ENCODE peak calls at places on chromosomes 5 and 9, in seven cellular contexts. One of them, this sample, is unnamed.

GRCh38 chr5:167850901-167851300 is 440.5 kb upstream of the WWC1 start:
- DNase-seq in H1: no peak
- DNase-seq in HepG2: no peak
- DNase-seq in HCT116: no peak
- DNase-seq in GM12878: no peak
- DNase-seq in K562: no peak
- DNase-seq in Panc1: no peak
- DNase-seq in this sample: no peak

GRCh38 chr5:1405121-1405520 is 40.1 kb downstream of the SLC6A3 start:
- DNase-seq in GM12878: no peak
- DNase-seq in H1: no peak
- DNase-seq in Panc1: no peak
- DNase-seq in HepG2: no peak
- DNase-seq in HCT116: no peak
- DNase-seq in K562: no peak
- DNase-seq in this sample: no peak

GRCh38 chr5:131194725-131195124 is 24.0 kb downstream of the LYRM7 start:
- DNase-seq in Panc1: no peak
- DNase-seq in HCT116: no peak
- DNase-seq in H1: no peak
- DNase-seq in HepG2: no peak
- DNase-seq in K562: no peak
- DNase-seq in GM12878: no peak
- DNase-seq in this sample: no peak

GRCh38 chr9:123371805-123372590 is 16.0 kb downstream of the CRB2 start:
- DNase-seq in H1: no peak
- DNase-seq in HepG2: no peak
- DNase-seq in HCT116: no peak
- DNase-seq in GM12878: no peak
- DNase-seq in Panc1: no peak
- DNase-seq in K562: no peak
- DNase-seq in this sample: no peak

GRCh38 chr5:180353963-180354574 is 933 bp upstream of the GFPT2 start:
- DNase-seq in HCT116: no peak
- DNase-seq in K562: no peak
- DNase-seq in HepG2: no peak
- DNase-seq in H1: no peak
- DNase-seq in GM12878: no peak
- DNase-seq in Panc1: no peak
- DNase-seq in this sample: no peak

GRCh38 chr9:87714819-87715218 is 11.1 kb upstream of the CTSL start:
- DNase-seq in K562: peak; percentile 16
- DNase-seq in Panc1: no peak
- DNase-seq in HepG2: peak; percentile 89
- DNase-seq in HCT116: no peak
- DNase-seq in GM12878: no peak
- DNase-seq in H1: no peak
- DNase-seq in this sample: no peak

GRCh38 chr9:115524467-115525059 is 406.6 kb upstream of the TNC start:
- DNase-seq in HCT116: peak; percentile 47
- DNase-seq in HepG2: peak; percentile 32
- DNase-seq in Panc1: peak; percentile 12
- DNase-seq in K562: peak; percentile 8
- DNase-seq in GM12878: no peak
- DNase-seq in H1: no peak
- DNase-seq in this sample: peak; percentile 44

GRCh38 chr5:125630260-125630659 is 792.9 kb upstream of the GRAMD2B start:
- DNase-seq in GM12878: no peak
- DNase-seq in HepG2: no peak
- DNase-seq in K562: no peak
- DNase-seq in HCT116: no peak
- DNase-seq in H1: no peak
- DNase-seq in Panc1: no peak
- DNase-seq in this sample: no peak

GRCh38 chr9:34049630-34050384 is 1.1 kb upstream of the UBAP2 start:
- DNase-seq in GM12878: no peak
- DNase-seq in HCT116: no peak
- DNase-seq in Panc1: no peak
- DNase-seq in H1: peak; percentile 51
- DNase-seq in K562: no peak
- DNase-seq in HepG2: no peak
- DNase-seq in this sample: peak; percentile 21

GRCh38 chr9:8457814-8458213 is 658.2 kb upstream of the DMAC1 start:
- DNase-seq in HepG2: no peak
- DNase-seq in H1: no peak
- DNase-seq in GM12878: no peak
- DNase-seq in HCT116: no peak
- DNase-seq in K562: no peak
- DNase-seq in Panc1: no peak
- DNase-seq in this sample: no peak

GRCh38 chr9:113854310-113854709 is 21.8 kb upstream of the ZNF618 start:
- DNase-seq in HepG2: no peak
- DNase-seq in GM12878: no peak
- DNase-seq in H1: no peak
- DNase-seq in K562: no peak
- DNase-seq in Panc1: no peak
- DNase-seq in HCT116: no peak
- DNase-seq in this sample: no peak

GRCh38 chr5:145829708-145830361 is 5.3 kb downstream of the PRELID2 start:
- DNase-seq in HCT116: no peak
- DNase-seq in HepG2: peak; percentile 31
- DNase-seq in H1: no peak
- DNase-seq in K562: no peak
- DNase-seq in GM12878: no peak
- DNase-seq in Panc1: no peak
- DNase-seq in this sample: no peak

GRCh38 chr5:6803981-6804550 is 90.8 kb downstream of the TENT4A start:
- DNase-seq in HepG2: no peak
- DNase-seq in Panc1: no peak
- DNase-seq in H1: no peak
- DNase-seq in HCT116: no peak
- DNase-seq in GM12878: no peak
- DNase-seq in K562: no peak
- DNase-seq in this sample: peak; percentile 36

GRCh38 chr9:3014164-3014563 is 170.3 kb upstream of the PUM3 start:
- DNase-seq in GM12878: no peak
- DNase-seq in HepG2: no peak
- DNase-seq in HCT116: no peak
- DNase-seq in K562: no peak
- DNase-seq in Panc1: no peak
- DNase-seq in H1: no peak
- DNase-seq in this sample: no peak

GRCh38 chr5:125595095-125595494 is 828.1 kb upstream of the GRAMD2B start:
- DNase-seq in H1: no peak
- DNase-seq in HCT116: no peak
- DNase-seq in HepG2: no peak
- DNase-seq in K562: no peak
- DNase-seq in GM12878: no peak
- DNase-seq in Panc1: no peak
- DNase-seq in this sample: no peak

GRCh38 chr9:9552665-9553064 is 1060.1 kb downstream of the PTPRD start:
- DNase-seq in HCT116: no peak
- DNase-seq in H1: no peak
- DNase-seq in GM12878: no peak
- DNase-seq in Panc1: no peak
- DNase-seq in K562: no peak
- DNase-seq in HepG2: no peak
- DNase-seq in this sample: no peak

GRCh38 chr5:50984628-50985027 is 318.2 kb downstream of the PARP8 start:
- DNase-seq in HCT116: no peak
- DNase-seq in HepG2: no peak
- DNase-seq in GM12878: no peak
- DNase-seq in K562: no peak
- DNase-seq in Panc1: no peak
- DNase-seq in H1: no peak
- DNase-seq in this sample: no peak

GRCh38 chr5:142602720-142603245 is 83.1 kb downstream of the FGF1 start:
- DNase-seq in H1: no peak
- DNase-seq in HepG2: no peak
- DNase-seq in GM12878: no peak
- DNase-seq in K562: no peak
- DNase-seq in HCT116: peak; percentile 51
- DNase-seq in Panc1: no peak
- DNase-seq in this sample: no peak

GRCh38 chr5:117657591-117657990 is 1083.0 kb upstream of the SEMA6A start:
- DNase-seq in Panc1: no peak
- DNase-seq in HepG2: no peak
- DNase-seq in H1: no peak
- DNase-seq in GM12878: no peak
- DNase-seq in K562: no peak
- DNase-seq in HCT116: no peak
- DNase-seq in this sample: peak; percentile 11

GRCh38 chr5:172091956-172092732 is 85.7 kb upstream of the FBXW11 start:
- DNase-seq in K562: no peak
- DNase-seq in HCT116: no peak
- DNase-seq in HepG2: no peak
- DNase-seq in H1: no peak
- DNase-seq in GM12878: no peak
- DNase-seq in Panc1: no peak
- DNase-seq in this sample: no peak

GRCh38 chr9:35102465-35102768 is 514 bp downstream of the STOML2 start:
- DNase-seq in HCT116: no peak
- DNase-seq in Panc1: no peak
- DNase-seq in HepG2: no peak
- DNase-seq in H1: no peak
- DNase-seq in GM12878: no peak
- DNase-seq in K562: no peak
- DNase-seq in this sample: no peak

GRCh38 chr5:51378778-51379652 is 4.2 kb upstream of the ISL1 start:
- DNase-seq in Panc1: no peak
- DNase-seq in H1: no peak
- DNase-seq in GM12878: no peak
- DNase-seq in K562: no peak
- DNase-seq in HepG2: no peak
- DNase-seq in HCT116: no peak
- DNase-seq in this sample: peak; percentile 23

GRCh38 chr9:93049491-93049890 is 9.0 kb upstream of the SUSD3 start:
- DNase-seq in HCT116: no peak
- DNase-seq in K562: no peak
- DNase-seq in GM12878: no peak
- DNase-seq in H1: no peak
- DNase-seq in Panc1: no peak
- DNase-seq in HepG2: no peak
- DNase-seq in this sample: no peak

GRCh38 chr5:134249469-134250379 is 23.9 kb upstream of the PPP2CA start:
- DNase-seq in Panc1: no peak
- DNase-seq in K562: peak; percentile 39
- DNase-seq in GM12878: no peak
- DNase-seq in HepG2: no peak
- DNase-seq in H1: no peak
- DNase-seq in HCT116: no peak
- DNase-seq in this sample: no peak

GRCh38 chr5:116075117-116075910 is 9.5 kb upstream of the COMMD10 start:
- DNase-seq in Panc1: no peak
- DNase-seq in GM12878: no peak
- DNase-seq in K562: no peak
- DNase-seq in H1: no peak
- DNase-seq in HCT116: no peak
- DNase-seq in HepG2: no peak
- DNase-seq in this sample: no peak

GRCh38 chr9:128781186-128782070 is 5.6 kb upstream of the TBC1D13 start:
- DNase-seq in HepG2: no peak
- DNase-seq in H1: no peak
- DNase-seq in K562: no peak
- DNase-seq in HCT116: no peak
- DNase-seq in GM12878: no peak
- DNase-seq in Panc1: no peak
- DNase-seq in this sample: no peak
- TF ChIP-seq SIN3A in HepG2: no peak
- TF ChIP-seq SIN3A in H1: no peak
- TF ChIP-seq SIN3A in K562: no peak
- TF ChIP-seq SIN3A in HCT116: no peak
- TF ChIP-seq SIN3A in GM12878: no peak
- TF ChIP-seq SIN3A in Panc1: no peak
- TF ChIP-seq SIN3A in this sample: no peak

GRCh38 chr9:37503736-37504135 is 18.0 kb downstream of the POLR1E start:
- DNase-seq in K562: no peak
- DNase-seq in H1: no peak
- DNase-seq in HCT116: no peak
- DNase-seq in GM12878: no peak
- DNase-seq in HepG2: no peak
- DNase-seq in Panc1: no peak
- DNase-seq in this sample: no peak
- TF ChIP-seq SIN3A in K562: no peak
- TF ChIP-seq SIN3A in H1: no peak
- TF ChIP-seq SIN3A in HCT116: no peak
- TF ChIP-seq SIN3A in GM12878: no peak
- TF ChIP-seq SIN3A in HepG2: no peak
- TF ChIP-seq SIN3A in Panc1: no peak
- TF ChIP-seq SIN3A in this sample: no peak

GRCh38 chr5:81753429-81753828 is 2.5 kb upstream of the SSBP2 start:
- DNase-seq in HCT116: no peak
- DNase-seq in K562: no peak
- DNase-seq in GM12878: no peak
- DNase-seq in H1: no peak
- DNase-seq in HepG2: no peak
- DNase-seq in Panc1: no peak
- DNase-seq in this sample: no peak

GRCh38 chr5:81757404-81757803 is 6.5 kb upstream of the SSBP2 start:
- DNase-seq in Panc1: no peak
- DNase-seq in HepG2: no peak
- DNase-seq in HCT116: no peak
- DNase-seq in K562: no peak
- DNase-seq in H1: no peak
- DNase-seq in GM12878: no peak
- DNase-seq in this sample: no peak

GRCh38 chr5:81754621-81755020 is 3.7 kb upstream of the SSBP2 start:
- DNase-seq in HCT116: no peak
- DNase-seq in HepG2: no peak
- DNase-seq in GM12878: no peak
- DNase-seq in K562: peak; percentile 28
- DNase-seq in H1: no peak
- DNase-seq in Panc1: no peak
- DNase-seq in this sample: no peak

GRCh38 chr5:81756016-81756415 is 5.1 kb upstream of the SSBP2 start:
- DNase-seq in HCT116: no peak
- DNase-seq in HepG2: no peak
- DNase-seq in Panc1: no peak
- DNase-seq in H1: no peak
- DNase-seq in GM12878: no peak
- DNase-seq in K562: no peak
- DNase-seq in this sample: no peak

GRCh38 chr5:81755320-81755719 is 4.4 kb upstream of the SSBP2 start:
- DNase-seq in H1: no peak
- DNase-seq in HepG2: peak; percentile 20
- DNase-seq in K562: peak; percentile 17
- DNase-seq in GM12878: no peak
- DNase-seq in Panc1: peak; percentile 48
- DNase-seq in HCT116: peak; percentile 47
- DNase-seq in this sample: no peak
- TF ChIP-seq SIN3A in H1: no peak
- TF ChIP-seq SIN3A in HepG2: no peak
- TF ChIP-seq SIN3A in K562: no peak
- TF ChIP-seq SIN3A in GM12878: no peak
- TF ChIP-seq SIN3A in Panc1: no peak
- TF ChIP-seq SIN3A in HCT116: no peak
- TF ChIP-seq SIN3A in this sample: no peak

DNA sequence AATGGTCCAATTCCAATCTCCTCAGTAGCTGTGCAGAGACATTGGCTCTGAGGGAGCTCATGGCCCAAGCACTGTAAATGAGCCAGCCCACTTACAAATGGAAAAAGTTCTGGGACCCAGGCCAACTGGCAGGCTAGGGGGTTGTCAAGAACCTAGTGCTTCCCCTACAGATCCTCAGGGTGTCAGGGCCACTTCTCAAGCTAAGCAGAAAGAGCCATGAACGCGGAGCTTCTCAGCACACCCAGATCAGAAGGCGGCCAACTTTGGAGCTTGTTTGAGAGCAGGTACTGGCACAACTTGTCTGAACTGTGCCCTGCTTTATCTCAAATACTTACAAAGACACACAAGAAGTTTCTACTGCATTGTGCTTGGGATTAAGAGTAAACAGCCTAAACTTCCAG is 17.5 kb downstream of the TLE1 start:
- DNase-seq in Panc1: no peak
- DNase-seq in GM12878: no peak
- DNase-seq in HCT116: no peak
- DNase-seq in H1: no peak
- DNase-seq in HepG2: no peak
- DNase-seq in K562: no peak
- DNase-seq in this sample: no peak
- TF ChIP-seq SIN3A in Panc1: no peak
- TF ChIP-seq SIN3A in GM12878: no peak
- TF ChIP-seq SIN3A in HCT116: no peak
- TF ChIP-seq SIN3A in H1: no peak
- TF ChIP-seq SIN3A in HepG2: no peak
- TF ChIP-seq SIN3A in K562: no peak
- TF ChIP-seq SIN3A in this sample: no peak

This sample was measured in SK-N-SH.